ENCODE peak calls at places on chromosomes 12 and 14, in eight cellular contexts. R is GM12891, K is choroid plexus epithelial cell, A is NCI-H2081, C is T-helper 9 cell, V is Calu3, L is astrocyte of the spinal cord, X is omental fat pad. U is an unnamed sample.

GRCh38 chr12:15631007-15631715 is 158.0 kb downstream of the EPS8 start:
- DNase-seq in L (no peak), R (no peak), V (no peak), K (no peak), A (no peak), X (no peak), C (no peak), U (no peak)

GRCh38 chr12:49138587-49138986 is 7.4 kb upstream of the TUBA1B start:
- DNase-seq in C (no peak), A (no peak), V (no peak), X (no peak), R (no peak), L (no peak), K (peak), U (no peak)

GRCh38 chr12:54711664-54712063 is 63.5 kb upstream of the DCD start:
- DNase-seq in K (no peak), L (no peak), C (no peak), X (no peak), R (no peak), V (no peak), A (no peak), U (no peak)

GRCh38 chr12:124391340-124392261 is 96.7 kb downstream of the RFLNA start:
- DNase-seq in C (peak), X (no peak), L (peak), R (peak), K (peak), V (peak), A (peak), U (no peak)

GRCh38 chr14:73878436-73878835 is 8.2 kb upstream of the ZNF410 start:
- DNase-seq in V (no peak), C (no peak), K (peak), L (peak), A (no peak), X (no peak), R (no peak), U (no peak)

GRCh38 chr12:43551271-43551970 is 582 bp downstream of the ADAMTS20 start:
- DNase-seq in K (no peak), L (no peak), R (no peak), V (no peak), A (no peak), X (no peak), C (no peak), U (peak)

GRCh38 chr14:32709072-32709471 is 229.6 kb upstream of the NPAS3 start:
- DNase-seq in L (peak), V (no peak), C (no peak), R (no peak), K (peak), A (no peak), X (no peak), U (no peak)

GRCh38 chr12:52090291-52090690 is 10.8 kb downstream of the SMIM41 start:
- DNase-seq in X (no peak), V (no peak), K (no peak), R (no peak), L (no peak), C (no peak), A (no peak), U (no peak)

GRCh38 chr14:102437997-102438922 is 71.3 kb downstream of the ANKRD9 start:
- DNase-seq in C (peak), A (peak), K (peak), X (peak), V (peak), R (peak), L (peak), U (peak)

GRCh38 chr12:12528361-12529092 is 34.1 kb downstream of the DUSP16 start:
- DNase-seq in L (no peak), X (no peak), K (no peak), C (no peak), V (no peak), A (peak), R (no peak), U (no peak)

GRCh38 chr14:48725001-48725734 is 861.0 kb downstream of the RPS29 start:
- DNase-seq in X (no peak), V (no peak), R (no peak), L (peak), C (no peak), K (peak), A (no peak), U (no peak)

GRCh38 chr14:72828604-72829003 is 65.3 kb downstream of the DPF3 start:
- DNase-seq in L (no peak), X (no peak), C (no peak), K (no peak), A (no peak), V (no peak), R (no peak), U (no peak)

GRCh38 chr12:52636592-52637258 is 15.3 kb downstream of the KRT2 start:
- DNase-seq in K (no peak), V (no peak), L (no peak), X (no peak), A (no peak), R (no peak), C (no peak), U (no peak)

GRCh38 chr12:26648584-26648983 is 184.4 kb downstream of the ITPR2 start:
- DNase-seq in X (no peak), C (no peak), V (peak), L (peak), R (no peak), A (no peak), K (peak), U (no peak)